ENCODE peak calls at places on chromosomes 4 and X, in four cellular contexts. T, L, V and Q are unnamed samples.

GRCh38 chrX:85914431-85914830 is 132.9 kb downstream of the CHM start:
- DNase-seq in L (no peak), V (no peak), T (no peak), Q (no peak)

GRCh38 chrX:154351183-154352011 is 23.0 kb downstream of the FLNA start:
- DNase-seq in T (peak; percentile 45), V (no peak), L (no peak), Q (no peak)

GRCh38 chr4:156102411-156102810 is 148.7 kb upstream of the CTSO start:
- DNase-seq in T (no peak), V (no peak), L (no peak), Q (no peak)

GRCh38 chrX:3252744-3253143 is 93.7 kb downstream of the MXRA5 start:
- DNase-seq in T (no peak), V (no peak), L (no peak), Q (no peak)

GRCh38 chr4:145804134-145804533 is 124.2 kb downstream of the C4orf51 start:
- DNase-seq in V (no peak), T (no peak), L (no peak), Q (no peak)

GRCh38 chr4:64144994-64145393 is 264.3 kb downstream of the TECRL start:
- DNase-seq in L (peak; percentile 80), T (no peak), V (no peak), Q (no peak)

GRCh38 chr4:25973346-25973745 is 59.3 kb downstream of the SMIM20 start:
- DNase-seq in L (no peak), T (no peak), V (no peak), Q (no peak)

GRCh38 chrX:75132672-75133071 is 23.4 kb downstream of the ABCB7 start:
- DNase-seq in L (no peak), T (no peak), V (no peak), Q (no peak)

GRCh38 chr4:165308174-165308573 is 19.3 kb upstream of the MSMO1 start:
- DNase-seq in T (no peak), L (no peak), V (no peak), Q (no peak)

GRCh38 chrX:42739771-42740170 is 38.2 kb downstream of the PPP1R2C start:
- DNase-seq in T (no peak), L (no peak), V (no peak), Q (no peak)